ENCODE peak calls at places on chromosomes 6 and 20, in four cellular contexts. J is K562, N is GM12878, V is H1. H is an unnamed sample.
A peak's percentile ranks its signal among the peaks of the same experiment; 100 is the strongest.

GRCh38 chr6:10595731-10596664 is 74.8 kb downstream of the GCNT2 start:
- DNase-seq in N (no peak), J (no peak), V (no peak), H (no peak)

GRCh38 chr20:59428441-59429205 is 128.2 kb downstream of the EDN3 start:
- DNase-seq in N (no peak), V (no peak), J (no peak), H (peak; percentile 18)

GRCh38 chr6:145360865-145361264 is 374.5 kb downstream of the EPM2A start:
- DNase-seq in N (no peak), J (no peak), V (no peak), H (no peak)

GRCh38 chr6:219641-220198 is 72.6 kb upstream of the DUSP22 start:
- DNase-seq in J (peak; percentile 72), V (no peak), N (no peak), H (peak; percentile 71)

GRCh38 chr6:71383476-71383875 is 94.9 kb downstream of the OGFRL1 start:
- DNase-seq in V (no peak), J (no peak), N (no peak), H (no peak)

GRCh38 chr20:5557123-5557522 is 193.1 kb upstream of the SHLD1 start:
- DNase-seq in V (peak; percentile 10), J (peak; percentile 43), N (peak; percentile 15), H (peak; percentile 61)

GRCh38 chr20:40205971-40206370 is 483.1 kb downstream of the MAFB start:
- DNase-seq in V (no peak), J (no peak), N (no peak), H (no peak)

GRCh38 chr6:166626177-166627038 is 643 bp downstream of the RPS6KA2 start:
- DNase-seq in V (no peak), J (no peak), N (no peak), H (no peak)

GRCh38 chr6:164370773-164371172 is 938.6 kb downstream of the C6orf118 start:
- DNase-seq in N (no peak), V (no peak), J (peak; percentile 12), H (no peak)

GRCh38 chr6:1382883-1383728 is 6.3 kb upstream of the FOXF2 start:
- DNase-seq in N (no peak), J (no peak), V (no peak), H (no peak)

GRCh38 chr6:135909737-135910387 is 58.4 kb downstream of the PDE7B start:
- DNase-seq in V (peak; percentile 44), N (peak; percentile 19), J (peak; percentile 58), H (peak; percentile 70)

GRCh38 chr6:133251688-133252087 is 10.5 kb downstream of the EYA4 start:
- DNase-seq in V (no peak), N (no peak), J (no peak), H (no peak)

DNA sequence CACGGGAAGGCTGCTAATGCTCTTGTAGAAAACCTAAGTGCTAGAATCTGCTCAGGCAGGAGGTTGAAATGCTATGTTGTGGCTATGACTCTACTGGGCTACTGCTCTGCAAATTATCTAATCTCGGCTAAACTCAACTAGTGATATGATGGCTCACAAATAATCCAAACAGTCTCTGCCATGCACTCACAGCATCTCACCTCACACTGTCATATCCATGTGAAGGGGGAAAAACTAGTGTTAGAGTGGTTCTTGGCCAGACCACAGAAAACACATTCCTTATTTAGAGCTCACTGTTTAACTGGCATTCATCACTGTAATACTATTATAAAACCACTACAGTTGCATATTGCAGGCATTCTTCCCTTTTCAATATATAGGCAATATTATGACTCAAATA is 81.8 kb upstream of the DST start:
- DNase-seq in N (no peak), V (no peak), J (no peak), H (no peak)
- TF ChIP-seq HDAC6 in N (no peak), V (no peak), J (no peak), H (no peak)

GRCh38 chr20:4120921-4121321 is 105.6 kb upstream of the RNF24 start:
- DNase-seq in J (no peak), N (no peak), V (no peak), H (no peak)
- TF ChIP-seq HDAC6 in J (no peak), N (no peak), V (no peak), H (no peak)

GRCh38 chr20:63461364-63461763 is 11.1 kb downstream of the KCNQ2 start:
- DNase-seq in N (no peak), J (peak; percentile 77), V (no peak), H (no peak)
- TF ChIP-seq HDAC6 in N (no peak), J (no peak), V (no peak), H (no peak)

GRCh38 chr6:75368151-75368779 is 83.7 kb upstream of the TMEM30A start:
- DNase-seq in V (no peak), N (no peak), J (peak; percentile 15), H (peak; percentile 44)
- TF ChIP-seq HDAC6 in V (no peak), N (no peak), J (no peak), H (no peak)

DNA sequence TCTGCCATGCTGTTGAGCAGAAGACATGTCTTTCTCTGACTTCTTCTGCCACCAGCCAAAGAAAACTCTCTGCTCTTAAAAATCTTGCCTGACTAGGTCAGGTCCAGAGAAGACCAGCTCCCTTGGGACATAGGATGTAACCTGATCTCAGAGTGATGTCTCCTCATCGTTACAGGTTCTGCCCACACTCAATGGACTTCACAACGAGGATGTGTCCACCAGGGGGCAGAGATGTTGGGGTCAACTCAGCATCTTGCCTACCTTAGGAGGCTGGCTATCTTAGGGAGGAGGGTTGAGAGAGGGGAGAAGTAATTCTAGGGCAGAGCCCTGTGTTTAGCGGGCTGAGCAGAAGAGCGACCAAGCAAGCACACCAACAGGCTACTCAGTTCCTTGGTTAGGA is 207.6 kb upstream of the CDH4 start:
- DNase-seq in J (peak; percentile 44), V (no peak), N (no peak), H (no peak)
- TF ChIP-seq HDAC6 in J (no peak), V (no peak), N (no peak), H (no peak)

H was measured in HepG2.